ENCODE peak calls at places on chromosome 7, in seven cellular contexts. Q is CD8-positive, alpha-beta T cell; C is NCI-H1105; U is epithelial cell of esophagus; X is fibroblast of the aortic adventitia; L is CD4-positive, CD25-positive, alpha-beta regulatory T cell; H is HS-5. W is an unnamed sample.

GRCh38 chr7:44244282-44244681 is 43.5 kb downstream of the YKT6 start:
- DNase-seq in Q (no peak), U (no peak), C (no peak), H (no peak), L (peak), X (no peak), W (no peak)

GRCh38 chr7:6015917-6016652 is 7.0 kb downstream of the AIMP2 start:
- DNase-seq in Q (no peak), U (peak), H (peak), L (no peak), X (peak), C (peak), W (peak)

GRCh38 chr7:95046494-95047240 is 139.3 kb downstream of the PPP1R9A start:
- DNase-seq in Q (no peak), H (no peak), X (no peak), C (no peak), L (no peak), U (no peak), W (no peak)

GRCh38 chr7:128425851-128426250 is 16.1 kb upstream of the IMPDH1 start:
- DNase-seq in L (peak), Q (peak), H (no peak), X (peak), C (no peak), U (peak), W (no peak)

GRCh38 chr7:84669177-84669732 is 474.7 kb upstream of the SEMA3A start:
- DNase-seq in X (no peak), U (no peak), H (no peak), L (no peak), Q (no peak), C (no peak), W (no peak)

GRCh38 chr7:32062150-32062549 is 8.1 kb downstream of the PDE1C start:
- DNase-seq in L (no peak), Q (no peak), U (peak), X (peak), C (no peak), H (no peak), W (no peak)

GRCh38 chr7:46767071-46767470 is 814.8 kb downstream of the TNS3 start:
- DNase-seq in Q (no peak), U (no peak), H (no peak), C (no peak), X (no peak), L (no peak), W (no peak)

GRCh38 chr7:5452937-5453540 is 29.4 kb upstream of the TNRC18 start:
- DNase-seq in U (no peak), H (peak), Q (no peak), C (no peak), L (no peak), X (peak), W (no peak)

GRCh38 chr7:106041140-106041717 is 70.9 kb downstream of the SYPL1 start:
- DNase-seq in L (peak), X (peak), H (no peak), C (peak), U (peak), Q (no peak), W (no peak)

GRCh38 chr7:8357536-8357935 is 75.9 kb upstream of the NXPH1 start:
- DNase-seq in U (no peak), Q (no peak), H (no peak), C (peak), X (no peak), L (no peak), W (no peak)

GRCh38 chr7:136079478-136079892 is 102.3 kb upstream of the MTPN start:
- DNase-seq in Q (no peak), H (no peak), U (no peak), X (no peak), C (no peak), L (no peak), W (no peak)

GRCh38 chr7:44396931-44397525 is 71.6 kb upstream of the CAMK2B start:
- DNase-seq in U (no peak), C (no peak), Q (no peak), X (peak), L (no peak), H (no peak), W (no peak)

GRCh38 chr7:30923009-30923773 is 11.5 kb downstream of the AQP1 start:
- DNase-seq in X (no peak), U (no peak), Q (peak), L (no peak), H (no peak), C (no peak), W (no peak)

GRCh38 chr7:140646931-140647647 is 6.5 kb upstream of the DENND2A start:
- DNase-seq in L (peak), U (no peak), X (peak), Q (peak), H (no peak), C (peak), W (no peak)

GRCh38 chr7:50209461-50210161 is 94.9 kb upstream of the IKZF1 start:
- DNase-seq in Q (no peak), H (no peak), U (no peak), C (no peak), L (peak), X (no peak), W (no peak)

GRCh38 chr7:95088536-95088935 is 181.1 kb downstream of the PPP1R9A start:
- DNase-seq in L (no peak), C (no peak), Q (no peak), H (no peak), U (peak), X (no peak), W (no peak)

GRCh38 chr7:105648561-105649401 is 67.5 kb upstream of the EFCAB10 start:
- DNase-seq in Q (no peak), U (peak), C (peak), X (no peak), L (no peak), H (no peak), W (no peak)

GRCh38 chr7:47298636-47299035 is 283.3 kb downstream of the TNS3 start:
- DNase-seq in Q (no peak), L (no peak), X (no peak), H (no peak), C (no peak), U (no peak), W (no peak)

GRCh38 chr7:137578541-137578940 is 235.0 kb upstream of the PTN start:
- DNase-seq in X (no peak), Q (no peak), H (no peak), C (peak), L (no peak), U (no peak), W (no peak)

GRCh38 chr7:158809596-158809995 is 19.7 kb downstream of the ESYT2 start:
- DNase-seq in U (no peak), C (no peak), L (peak), X (no peak), H (no peak), Q (no peak), W (no peak)

GRCh38 chr7:3154881-3155494 is 111.3 kb upstream of the CARD11 start:
- DNase-seq in U (peak), L (peak), Q (peak), H (peak), X (peak), C (peak), W (no peak)

GRCh38 chr7:107850221-107850620 is 40.8 kb upstream of the DLD start:
- DNase-seq in Q (no peak), X (no peak), L (no peak), U (no peak), C (no peak), H (no peak), W (no peak)